ENCODE peak calls at places on chromosome 10, in six cellular contexts. Z, C, U, J, G and R are unnamed samples.

GRCh38 chr10:79970062-79970461 is 21.2 kb upstream of the SFTPD start:
- DNase-seq in Z (no peak), C (no peak), U (no peak), J (no peak), G (no peak), R (no peak)

GRCh38 chr10:89548673-89549072 is 13.3 kb upstream of the SLC16A12 start:
- DNase-seq in Z (no peak), C (no peak), U (no peak), J (no peak), G (no peak), R (no peak)

GRCh38 chr10:2994562-2994961 is 72.8 kb upstream of the PFKP start:
- DNase-seq in Z (no peak), C (no peak), U (no peak), J (no peak), G (no peak), R (no peak)

GRCh38 chr10:104437226-104437625 is 83.6 kb downstream of the CFAP58 start:
- DNase-seq in Z (no peak), C (no peak), U (no peak), J (no peak), G (no peak), R (no peak)

GRCh38 chr10:86393858-86394472 is 27.4 kb upstream of the GRID1 start:
- DNase-seq in Z (no peak), C (no peak), U (no peak), J (no peak), G (no peak), R (no peak)

GRCh38 chr10:72038458-72039001 is 49.8 kb downstream of the SPOCK2 start:
- DNase-seq in Z (no peak), C (no peak), U (no peak), J (peak; percentile 78), G (no peak), R (no peak)

GRCh38 chr10:110576220-110576619 is 8.7 kb downstream of the SMC3 start:
- DNase-seq in Z (no peak), C (no peak), U (no peak), J (no peak), G (no peak), R (no peak)

GRCh38 chr10:103622286-103622685 is 128.8 kb downstream of the NEURL1 start:
- DNase-seq in Z (no peak), C (no peak), U (no peak), J (no peak), G (no peak), R (no peak)

GRCh38 chr10:79270471-79271246 is 76.6 kb upstream of the PPIF start:
- DNase-seq in Z (no peak), C (no peak), U (no peak), J (peak; percentile 63), G (no peak), R (no peak)

GRCh38 chr10:77886795-77887355 is 39.7 kb downstream of the DLG5 start:
- DNase-seq in Z (no peak), C (no peak), U (no peak), J (no peak), G (no peak), R (no peak)
- H3K27ac ChIP-seq in Z (peak overlapping the region; percentile 22), C (no peak overlapping the region), U (peak overlapping the region; percentile 20), J (peak overlapping the region; percentile 90), G (peak overlapping the region; percentile 14), R (peak overlapping the region; percentile 92)

GRCh38 chr10:69397972-69398371 is 18.7 kb downstream of the TACR2 start:
- DNase-seq in Z (no peak), C (no peak), U (no peak), J (no peak), G (no peak), R (no peak)
- H3K27ac ChIP-seq in Z (no peak overlapping the region), C (no peak overlapping the region), U (no peak overlapping the region), J (peak overlapping the region; percentile 73), G (no peak overlapping the region), R (no peak overlapping the region)

GRCh38 chr10:97780991-97781540 is 9.3 kb upstream of the SFRP5 start:
- DNase-seq in Z (no peak), C (no peak), U (no peak), J (no peak), G (no peak), R (no peak)
- H3K27ac ChIP-seq in Z (no peak overlapping the region), C (no peak overlapping the region), U (no peak overlapping the region), J (peak overlapping the region; percentile 68), G (no peak overlapping the region), R (no peak overlapping the region)

GRCh38 chr10:124622158-124622557 is 122.0 kb downstream of the FAM53B start:
- DNase-seq in Z (no peak), C (no peak), U (no peak), J (no peak), G (no peak), R (no peak)

GRCh38 chr10:124621637-124622036 is 122.5 kb downstream of the FAM53B start:
- DNase-seq in Z (no peak), C (no peak), U (no peak), J (no peak), G (no peak), R (no peak)

GRCh38 chr10:124618674-124619073 is 125.5 kb downstream of the FAM53B start:
- DNase-seq in Z (no peak), C (no peak), U (no peak), J (no peak), G (no peak), R (no peak)

GRCh38 chr10:124619195-124619594 is 125.0 kb downstream of the FAM53B start:
- DNase-seq in Z (no peak), C (no peak), U (peak; percentile 74), J (no peak), G (no peak), R (peak; percentile 80)

DNA sequence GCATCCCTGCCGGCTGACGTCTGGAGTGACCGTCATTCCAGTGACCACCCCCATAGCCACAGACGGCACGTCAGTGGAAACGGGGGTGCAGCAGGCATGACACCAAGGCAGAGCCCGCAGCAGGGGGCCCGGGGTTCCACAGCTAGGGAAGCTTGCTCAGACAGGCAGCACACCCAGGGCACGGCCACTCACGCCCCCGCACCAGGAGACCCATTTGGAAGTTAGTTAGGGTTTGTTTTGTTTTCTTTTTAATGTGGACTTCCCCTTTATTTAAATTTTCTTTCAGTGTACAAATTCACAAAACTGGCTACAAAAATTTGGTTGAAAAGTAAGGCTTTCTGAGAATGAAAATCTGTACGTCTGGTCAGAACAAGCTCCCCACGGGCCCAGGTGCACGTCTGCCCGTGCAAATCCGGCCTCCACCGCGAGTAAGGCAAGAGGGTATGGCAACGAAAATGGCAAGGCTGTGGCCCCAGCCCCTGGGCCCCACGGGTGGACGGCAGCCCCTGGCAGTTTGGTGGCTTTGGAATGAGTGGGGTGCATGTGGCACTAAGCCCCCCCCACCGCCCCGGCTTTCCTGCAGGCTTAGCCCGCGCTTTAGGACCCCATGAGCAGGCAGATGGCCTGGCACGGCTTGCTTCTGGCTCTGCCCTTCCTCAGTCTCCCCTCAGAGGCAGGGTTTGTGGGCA is 124.2 kb downstream of the FAM53B start:
- DNase-seq in Z (no peak), C (no peak), U (no peak), J (no peak), G (no peak), R (no peak)
- H3K27ac ChIP-seq in Z (peak overlapping the region; percentile 31), C (no peak overlapping the region), U (peak overlapping the region; percentile 15), J (no peak overlapping the region), G (peak overlapping the region; percentile 77), R (no peak overlapping the region)